ENCODE peak calls at places on chromosome 2, in four cellular contexts. One of them, this sample, is unnamed.

GRCh38 chr2:72090781-72091482 is 56.7 kb downstream of the CYP26B1 start:
- DNase-seq in retina: no peak
- DNase-seq in HCT116: no peak
- DNase-seq in lung microvascular endothelial cell: no peak
- DNase-seq in this sample: no peak

GRCh38 chr2:190466819-190467444 is 58.8 kb downstream of the MFSD6 start:
- DNase-seq in retina: no peak
- DNase-seq in HCT116: no peak
- DNase-seq in lung microvascular endothelial cell: no peak
- DNase-seq in this sample: no peak

GRCh38 chr2:142199073-142199472 is 68.3 kb upstream of the LRP1B start:
- DNase-seq in retina: no peak
- DNase-seq in HCT116: no peak
- DNase-seq in lung microvascular endothelial cell: no peak
- DNase-seq in this sample: no peak

GRCh38 chr2:124112966-124113365 is 87.9 kb downstream of the CNTNAP5 start:
- DNase-seq in retina: no peak
- DNase-seq in HCT116: no peak
- DNase-seq in lung microvascular endothelial cell: no peak
- DNase-seq in this sample: no peak

GRCh38 chr2:16194530-16194929 is 254.2 kb downstream of the MYCN start:
- DNase-seq in retina: no peak
- DNase-seq in HCT116: no peak
- DNase-seq in lung microvascular endothelial cell: no peak
- DNase-seq in this sample: no peak

GRCh38 chr2:7418343-7418742 is 501.1 kb downstream of the RNF144A start:
- DNase-seq in retina: no peak
- DNase-seq in HCT116: no peak
- DNase-seq in lung microvascular endothelial cell: no peak
- DNase-seq in this sample: no peak

GRCh38 chr2:159960413-159960812 is 102.0 kb downstream of the PLA2R1 start:
- DNase-seq in retina: no peak
- DNase-seq in HCT116: peak
- DNase-seq in lung microvascular endothelial cell: no peak
- DNase-seq in this sample: no peak

GRCh38 chr2:168348076-168348475 is 100.7 kb upstream of the STK39 start:
- DNase-seq in retina: peak
- DNase-seq in HCT116: peak
- DNase-seq in lung microvascular endothelial cell: peak
- DNase-seq in this sample: peak

GRCh38 chr2:159054032-159054334 is 85.5 kb downstream of the TANC1 start:
- DNase-seq in retina: no peak
- DNase-seq in HCT116: no peak
- DNase-seq in lung microvascular endothelial cell: no peak
- DNase-seq in this sample: no peak

GRCh38 chr2:56239437-56239836 is 55.6 kb downstream of the CCDC85A start:
- DNase-seq in retina: no peak
- DNase-seq in HCT116: no peak
- DNase-seq in lung microvascular endothelial cell: no peak
- DNase-seq in this sample: no peak

GRCh38 chr2:157934684-157935377 is 58.7 kb upstream of the ACVR1 start:
- DNase-seq in retina: no peak
- DNase-seq in HCT116: no peak
- DNase-seq in lung microvascular endothelial cell: no peak
- DNase-seq in this sample: no peak

GRCh38 chr2:233061591-233062446 is 1.7 kb downstream of the INPP5D start:
- DNase-seq in retina: peak
- DNase-seq in HCT116: no peak
- DNase-seq in lung microvascular endothelial cell: peak
- DNase-seq in this sample: no peak

GRCh38 chr2:78992807-78993517 is 32.5 kb upstream of the REG3G start:
- DNase-seq in retina: peak
- DNase-seq in HCT116: no peak
- DNase-seq in lung microvascular endothelial cell: no peak
- DNase-seq in this sample: no peak

GRCh38 chr2:171810409-171810993 is 83.5 kb downstream of the SLC25A12 start:
- DNase-seq in retina: no peak
- DNase-seq in HCT116: no peak
- DNase-seq in lung microvascular endothelial cell: no peak
- DNase-seq in this sample: no peak